ENCODE peak calls at places on chromosome 17, in nine cellular contexts. B is OCI-M1, M is NCI-H69, O is neural crest cell, H is M059J, L is pulmonary artery endothelial cell, K is endothelial cell, G is AG09309, D is KG1. Y is an unnamed sample.

GRCh38 chr17:59328534-59329095 is 2.8 kb upstream of the YPEL2 start:
- DNase-seq in B (no peak), M (peak), O (no peak), H (no peak), L (no peak), K (no peak), G (no peak), D (no peak), Y (no peak)

GRCh38 chr17:81520021-81520894 is 7.7 kb upstream of the ACTG1 start:
- DNase-seq in B (no peak), M (peak), O (no peak), H (no peak), L (no peak), K (no peak), G (no peak), D (no peak), Y (no peak)

GRCh38 chr17:80475949-80476876 is at the start of gene NPTX1:
- DNase-seq in B (no peak), M (peak), O (no peak), H (peak), L (no peak), K (no peak), G (no peak), D (peak), Y (no peak)

GRCh38 chr17:12600349-12600748 is 65.3 kb upstream of the MYOCD start:
- DNase-seq in B (no peak), M (no peak), O (no peak), H (no peak), L (no peak), K (no peak), G (no peak), D (no peak), Y (no peak)

GRCh38 chr17:57296231-57296630 is 39.9 kb downstream of the MSI2 start:
- DNase-seq in B (no peak), M (peak), O (no peak), H (peak), L (no peak), K (no peak), G (no peak), D (no peak), Y (no peak)

GRCh38 chr17:15892244-15892643 is 52.7 kb upstream of the ADORA2B start:
- DNase-seq in B (no peak), M (no peak), O (no peak), H (no peak), L (no peak), K (no peak), G (no peak), D (no peak), Y (no peak)

GRCh38 chr17:28520687-28521086 is 14.5 kb downstream of the FOXN1 start:
- DNase-seq in B (no peak), M (no peak), O (no peak), H (no peak), L (no peak), K (no peak), G (no peak), D (no peak), Y (no peak)

GRCh38 chr17:58303981-58304734 is 23.4 kb upstream of the MPO start:
- DNase-seq in B (peak), M (peak), O (peak), H (peak), L (no peak), K (peak), G (no peak), D (peak), Y (no peak)

GRCh38 chr17:10105513-10106001 is 92.8 kb downstream of the GAS7 start:
- DNase-seq in B (no peak), M (no peak), O (no peak), H (no peak), L (no peak), K (no peak), G (no peak), D (no peak), Y (no peak)

GRCh38 chr17:1905190-1905919 is 75.5 kb downstream of the RPA1 start:
- DNase-seq in B (no peak), M (peak), O (no peak), H (no peak), L (no peak), K (no peak), G (no peak), D (no peak), Y (no peak)

GRCh38 chr17:17028878-17029535 is 13.2 kb upstream of the MPRIP start:
- DNase-seq in B (no peak), M (peak), O (no peak), H (no peak), L (no peak), K (no peak), G (no peak), D (no peak), Y (no peak)

GRCh38 chr17:41403409-41404023 is 6.1 kb upstream of the KRT31 start:
- DNase-seq in B (no peak), M (no peak), O (no peak), H (peak), L (peak), K (no peak), G (no peak), D (no peak), Y (no peak)

GRCh38 chr17:57876866-57877237 is 27.0 kb upstream of the MRPS23 start:
- DNase-seq in B (no peak), M (no peak), O (no peak), H (no peak), L (no peak), K (no peak), G (no peak), D (no peak), Y (no peak)

GRCh38 chr17:65123757-65124675 is 13.2 kb upstream of the RGS9 start:
- DNase-seq in B (no peak), M (peak), O (no peak), H (no peak), L (no peak), K (no peak), G (no peak), D (no peak), Y (no peak)

GRCh38 chr17:77295410-77295809 is 154.6 kb downstream of the SEC14L1 start:
- DNase-seq in B (no peak), M (no peak), O (no peak), H (no peak), L (no peak), K (no peak), G (no peak), D (no peak), Y (no peak)

GRCh38 chr17:82316651-82317393 is 586 bp downstream of the CD7 start:
- DNase-seq in B (no peak), M (no peak), O (no peak), H (no peak), L (no peak), K (no peak), G (no peak), D (no peak), Y (no peak)

GRCh38 chr17:3026856-3027751 is 36.3 kb downstream of the OR1D5 start:
- DNase-seq in B (no peak), M (no peak), O (no peak), H (no peak), L (no peak), K (no peak), G (no peak), D (no peak), Y (no peak)

GRCh38 chr17:17008998-17009397 is 33.3 kb upstream of the MPRIP start:
- DNase-seq in B (no peak), M (no peak), O (no peak), H (no peak), L (no peak), K (no peak), G (no peak), D (no peak), Y (no peak)

GRCh38 chr17:17416400-17417360 is 60.1 kb upstream of the MED9 start:
- DNase-seq in B (peak), M (peak), O (no peak), H (peak), L (peak), K (no peak), G (no peak), D (no peak), Y (no peak)

GRCh38 chr17:44086364-44087311 is 16.1 kb downstream of the G6PC3 start:
- DNase-seq in B (peak), M (peak), O (no peak), H (peak), L (no peak), K (no peak), G (peak), D (no peak), Y (peak)

GRCh38 chr17:29369831-29370735 is 20.1 kb upstream of the TAOK1 start:
- DNase-seq in B (peak), M (peak), O (peak), H (peak), L (peak), K (peak), G (peak), D (peak), Y (peak)

GRCh38 chr17:56085576-56086267 is 67.6 kb upstream of the ANKFN1 start:
- DNase-seq in B (no peak), M (no peak), O (no peak), H (peak), L (no peak), K (no peak), G (no peak), D (no peak), Y (no peak)

GRCh38 chr17:79287743-79288142 is 213.1 kb downstream of the ENGASE start:
- DNase-seq in B (no peak), M (no peak), O (no peak), H (no peak), L (no peak), K (no peak), G (no peak), D (no peak), Y (no peak)

GRCh38 chr17:30344283-30345088 is 10.6 kb upstream of the TMIGD1 start:
- DNase-seq in B (peak), M (peak), O (no peak), H (peak), L (no peak), K (peak), G (no peak), D (peak), Y (no peak)

GRCh38 chr17:81021531-81022370 is 13.2 kb upstream of the BAIAP2 start:
- DNase-seq in B (no peak), M (no peak), O (no peak), H (no peak), L (no peak), K (no peak), G (no peak), D (no peak), Y (no peak)

GRCh38 chr17:42407289-42407836 is 15.7 kb downstream of the CAVIN1 start:
- DNase-seq in B (peak), M (peak), O (no peak), H (peak), L (peak), K (peak), G (peak), D (no peak), Y (no peak)

GRCh38 chr17:7045492-7046126 is 1.7 kb upstream of the SLC16A11 start:
- DNase-seq in B (peak), M (peak), O (peak), H (peak), L (no peak), K (no peak), G (no peak), D (no peak), Y (no peak)

GRCh38 chr17:40490289-40490853 is 11.1 kb downstream of the TNS4 start:
- DNase-seq in B (peak), M (peak), O (no peak), H (no peak), L (no peak), K (no peak), G (peak), D (no peak), Y (no peak)

GRCh38 chr17:41894791-41895331 is 23.9 kb downstream of the ACLY start:
- DNase-seq in B (no peak), M (no peak), O (no peak), H (peak), L (no peak), K (no peak), G (peak), D (no peak), Y (no peak)

GRCh38 chr17:56653877-56654276 is 60.4 kb downstream of the NOG start:
- DNase-seq in B (peak), M (peak), O (peak), H (peak), L (no peak), K (peak), G (no peak), D (no peak), Y (peak)

GRCh38 chr17:76537288-76537577 is 276 bp downstream of the CYGB start:
- DNase-seq in B (no peak), M (no peak), O (no peak), H (no peak), L (no peak), K (no peak), G (no peak), D (no peak), Y (no peak)

GRCh38 chr17:81815646-81815985 is 11.7 kb downstream of the GCGR start:
- DNase-seq in B (no peak), M (peak), O (no peak), H (no peak), L (no peak), K (no peak), G (no peak), D (no peak), Y (no peak)

GRCh38 chr17:64732336-64733006 is 70.4 kb upstream of the SMURF2 start:
- DNase-seq in B (no peak), M (no peak), O (no peak), H (peak), L (no peak), K (no peak), G (no peak), D (no peak), Y (no peak)